ENCODE peak calls at places on chromosomes 11 and 22, in ten cellular contexts. R, F, B, A, G, U, I, N, Y and P are unnamed samples.

GRCh38 chr11:74427377-74427776 is 29.1 kb upstream of the PGM2L1 start:
- DNase-seq in R (no peak), F (no peak), B (no peak), A (no peak), G (no peak), U (no peak), I (no peak), N (no peak), Y (no peak), P (no peak)

GRCh38 chr11:41245184-41245583 is 214.3 kb downstream of the LRRC4C start:
- DNase-seq in R (no peak), F (no peak), B (no peak), A (peak), G (no peak), U (no peak), I (no peak), N (no peak), Y (no peak), P (no peak)

GRCh38 chr22:19132153-19132552 is 1.0 kb downstream of the TSSK2 start:
- DNase-seq in R (no peak), F (no peak), B (no peak), A (no peak), G (no peak), U (no peak), I (no peak), N (no peak), Y (no peak), P (no peak)

GRCh38 chr11:126391970-126392637 is 36.6 kb downstream of the ST3GAL4 start:
- DNase-seq in R (peak), F (no peak), B (no peak), A (peak), G (no peak), U (no peak), I (no peak), N (no peak), Y (no peak), P (peak)

GRCh38 chr11:8268530-8269461 is 5.1 kb upstream of the LMO1 start:
- DNase-seq in R (no peak), F (peak), B (peak), A (no peak), G (no peak), U (no peak), I (no peak), N (no peak), Y (no peak), P (no peak)

GRCh38 chr11:32325187-32325586 is 110.2 kb downstream of the WT1 start:
- DNase-seq in R (peak), F (no peak), B (no peak), A (no peak), G (no peak), U (no peak), I (no peak), N (no peak), Y (no peak), P (no peak)

GRCh38 chr11:48170176-48170839 is 46.3 kb upstream of the OR4B1 start:
- DNase-seq in R (peak), F (no peak), B (no peak), A (no peak), G (no peak), U (no peak), I (no peak), N (no peak), Y (no peak), P (peak)

GRCh38 chr22:31253949-31254348 is 38.3 kb downstream of the PIK3IP1 start:
- DNase-seq in R (no peak), F (no peak), B (no peak), A (no peak), G (no peak), U (no peak), I (no peak), N (peak), Y (no peak), P (no peak)

GRCh38 chr11:69912911-69913451 is 93.8 kb upstream of the FGF3 start:
- DNase-seq in R (no peak), F (no peak), B (no peak), A (no peak), G (no peak), U (no peak), I (no peak), N (no peak), Y (peak), P (peak)

GRCh38 chr22:25362215-25362882 is 142.9 kb downstream of the CRYBB2 start:
- DNase-seq in R (peak), F (peak), B (peak), A (peak), G (peak), U (peak), I (peak), N (peak), Y (peak), P (peak)

GRCh38 chr11:44629732-44630345 is 64.4 kb downstream of the CD82 start:
- DNase-seq in R (no peak), F (no peak), B (no peak), A (no peak), G (no peak), U (no peak), I (no peak), N (no peak), Y (no peak), P (no peak)

GRCh38 chr11:78714539-78714938 is 139.9 kb upstream of the NARS2 start:
- DNase-seq in R (no peak), F (no peak), B (no peak), A (no peak), G (peak), U (peak), I (no peak), N (peak), Y (peak), P (no peak)

GRCh38 chr22:17411213-17411612 is 42.0 kb downstream of the CECR2 start:
- DNase-seq in R (peak), F (no peak), B (no peak), A (no peak), G (no peak), U (no peak), I (no peak), N (no peak), Y (no peak), P (no peak)

GRCh38 chr11:134531331-134532135 is 119.5 kb upstream of the B3GAT1 start:
- DNase-seq in R (no peak), F (no peak), B (no peak), A (no peak), G (no peak), U (no peak), I (no peak), N (no peak), Y (no peak), P (no peak)

GRCh38 chr11:64355078-64355940 is 3.7 kb upstream of the RPS6KA4 start:
- DNase-seq in R (peak), F (peak), B (no peak), A (peak), G (peak), U (no peak), I (peak), N (peak), Y (no peak), P (peak)

GRCh38 chr11:134560566-134561347 is 148.7 kb upstream of the B3GAT1 start:
- DNase-seq in R (no peak), F (no peak), B (no peak), A (no peak), G (no peak), U (no peak), I (no peak), N (no peak), Y (no peak), P (no peak)

GRCh38 chr22:23237201-23237798 is 57.0 kb downstream of the BCR start:
- DNase-seq in R (peak), F (no peak), B (peak), A (no peak), G (peak), U (peak), I (no peak), N (no peak), Y (peak), P (no peak)

GRCh38 chr22:44505796-44506354 is 7.8 kb upstream of the RTL6 start:
- DNase-seq in R (no peak), F (no peak), B (no peak), A (no peak), G (no peak), U (no peak), I (no peak), N (no peak), Y (peak), P (no peak)